ENCODE peak calls at places on chromosomes 16 and 17, in ten cellular contexts. W is MM.1S, M is fibroblast of pulmonary artery, G is AG08395, F is HEK293T, C is foreskin fibroblast, N is heart right ventricle, X is iris pigment epithelial cell, L is thoracic aorta, V is DMS153. A is an unnamed sample.

GRCh38 chr17:11880714-11881113 is 116.6 kb downstream of the ZNF18 start:
- DNase-seq in G (no peak), M (no peak), F (peak), W (peak), N (peak), L (no peak), C (no peak), X (peak), V (peak), A (no peak)

GRCh38 chr16:84909686-84910085 is 89.9 kb downstream of the CRISPLD2 start:
- DNase-seq in G (no peak), N (no peak), V (no peak), W (no peak), M (no peak), C (no peak), F (no peak), L (no peak), X (no peak), A (no peak)

GRCh38 chr17:81994593-81995462 is 17.4 kb downstream of the ASPSCR1 start:
- DNase-seq in F (no peak), M (no peak), X (no peak), C (no peak), G (no peak), V (peak), N (no peak), W (no peak), L (no peak), A (no peak)

GRCh38 chr17:21352221-21352980 is 23.8 kb upstream of the KCNJ12 start:
- DNase-seq in N (no peak), V (no peak), M (no peak), L (no peak), G (no peak), W (no peak), C (no peak), X (no peak), F (no peak), A (peak)

GRCh38 chr16:14303182-14303618 is 232.1 kb downstream of the MRTFB start:
- DNase-seq in V (no peak), X (peak), N (no peak), M (peak), W (no peak), G (no peak), C (no peak), F (no peak), L (no peak), A (peak)

GRCh38 chr17:1485748-1486376 is 6.6 kb downstream of the MYO1C start:
- DNase-seq in L (no peak), X (peak), M (peak), G (peak), C (peak), N (peak), W (peak), V (no peak), F (peak), A (peak)

GRCh38 chr17:40448213-40448638 is 5.0 kb downstream of the IGFBP4 start:
- DNase-seq in V (no peak), F (no peak), X (no peak), C (no peak), W (no peak), N (peak), L (no peak), M (peak), G (no peak), A (no peak)

GRCh38 chr16:23119570-23119969 is 29.7 kb downstream of the USP31 start:
- DNase-seq in L (no peak), G (peak), N (no peak), M (peak), C (peak), X (peak), F (no peak), V (no peak), W (no peak), A (no peak)

GRCh38 chr16:65114527-65114926 is 7.3 kb downstream of the CDH11 start:
- DNase-seq in L (no peak), C (no peak), M (no peak), X (no peak), V (no peak), F (no peak), G (no peak), N (no peak), W (no peak), A (no peak)

GRCh38 chr16:24950275-24950674 is 64.9 kb downstream of the ARHGAP17 start:
- DNase-seq in M (peak), V (no peak), G (peak), C (peak), X (peak), F (no peak), L (no peak), N (no peak), W (no peak), A (peak)

GRCh38 chr17:77409282-77410161 is 268.8 kb downstream of the SEC14L1 start:
- DNase-seq in L (peak), W (no peak), F (no peak), G (peak), N (peak), C (peak), M (peak), X (peak), V (no peak), A (no peak)

GRCh38 chr17:5516060-5516792 is 29.9 kb downstream of the MIS12 start:
- DNase-seq in G (peak), M (peak), X (peak), V (no peak), L (no peak), N (no peak), W (no peak), F (no peak), C (peak), A (peak)

GRCh38 chr17:7587420-7587786 is 2.5 kb downstream of the SOX15 start:
- DNase-seq in M (peak), C (peak), F (no peak), V (no peak), W (no peak), X (peak), G (peak), L (no peak), N (no peak), A (peak)

GRCh38 chr17:44768505-44769142 is 9.8 kb downstream of the ADAM11 start:
- DNase-seq in W (no peak), C (no peak), F (no peak), G (no peak), M (no peak), V (no peak), X (no peak), N (no peak), L (no peak), A (peak)

GRCh38 chr17:11551442-11551841 is 46.8 kb upstream of the DNAH9 start:
- DNase-seq in G (no peak), F (no peak), M (no peak), V (no peak), W (no peak), X (no peak), N (no peak), L (no peak), C (no peak), A (no peak)